ENCODE peak calls at places on chromosomes 11 and 22, in four cellular contexts. Q is amniotic stem cell, G is left lung, C is lower lobe of right lung. I is an unnamed sample.

GRCh38 chr11:32029721-32030120 is 61.2 kb upstream of the RCN1 start:
- DNase-seq in Q (no peak), G (no peak), C (no peak), I (no peak)

GRCh38 chr22:45398214-45398613 is 15.2 kb downstream of the SMC1B start:
- DNase-seq in Q (no peak), G (no peak), C (no peak), I (no peak)

GRCh38 chr11:116567721-116568242 is 205.0 kb downstream of the BUD13 start:
- DNase-seq in Q (no peak), G (no peak), C (no peak), I (no peak)

GRCh38 chr22:41831383-41831782 is 1.5 kb upstream of the SREBF2 start:
- DNase-seq in Q (no peak), G (no peak), C (no peak), I (no peak)

GRCh38 chr11:35927730-35928129 is 16.1 kb upstream of the LDLRAD3 start:
- DNase-seq in Q (no peak), G (peak), C (peak), I (peak)

GRCh38 chr11:728901-729491 is 18.3 kb upstream of the TALDO1 start:
- DNase-seq in Q (no peak), G (no peak), C (no peak), I (no peak)

GRCh38 chr11:2888266-2888968 is 2.8 kb upstream of the CDKN1C start:
- DNase-seq in Q (peak), G (peak), C (peak), I (peak)

GRCh38 chr22:39905686-39906085 is 4.8 kb downstream of the GRAP2 start:
- DNase-seq in Q (no peak), G (no peak), C (no peak), I (no peak)

GRCh38 chr11:3165152-3165705 is at the start of gene OSBPL5:
- DNase-seq in Q (peak), G (peak), C (peak), I (peak)

I was measured in IMR-90.